ENCODE peak calls at places on chromosome 21, in eight cellular contexts. Y, X, L, I, K, D, V and F are unnamed samples.

GRCh38 chr21:43352568-43353281 is 74.2 kb downstream of the SIK1 start:
- DNase-seq in Y (no peak), X (no peak), L (peak; percentile 12), I (no peak), K (no peak), D (no peak), V (no peak), F (no peak)

GRCh38 chr21:27693376-27693775 is 726.5 kb upstream of the ADAMTS5 start:
- DNase-seq in Y (no peak), X (no peak), L (peak; percentile 46), I (no peak), K (no peak), D (no peak), V (peak; percentile 42), F (no peak)

GRCh38 chr21:14995695-14996490 is 68.9 kb downstream of the NRIP1 start:
- DNase-seq in Y (peak; percentile 12), X (no peak), L (peak; percentile 56), I (no peak), K (no peak), D (no peak), V (peak; percentile 29), F (no peak)

GRCh38 chr21:42609806-42610205 is 43.6 kb upstream of the PDE9A start:
- DNase-seq in Y (no peak), X (no peak), L (no peak), I (no peak), K (no peak), D (no peak), V (no peak), F (no peak)

GRCh38 chr21:41712201-41712600 is 54.7 kb downstream of the RIPK4 start:
- DNase-seq in Y (no peak), X (no peak), L (no peak), I (no peak), K (no peak), D (peak; percentile 61), V (no peak), F (no peak)

GRCh38 chr21:41283211-41283818 is 33.3 kb upstream of the FAM3B start:
- DNase-seq in Y (peak; percentile 56), X (no peak), L (peak; percentile 90), I (no peak), K (no peak), D (peak; percentile 45), V (peak; percentile 92), F (peak; percentile 91)

GRCh38 chr21:21715286-21715969 is 717.2 kb downstream of the NCAM2 start:
- DNase-seq in Y (no peak), X (no peak), L (peak; percentile 3), I (no peak), K (no peak), D (no peak), V (peak; percentile 57), F (no peak)

GRCh38 chr21:8989883-8990325 is 1531.5 kb upstream of the TPTE start:
- DNase-seq in Y (peak; percentile 69), X (no peak), L (peak; percentile 6), I (no peak), K (no peak), D (no peak), V (no peak), F (no peak)

GRCh38 chr21:26169061-26169610 is 1.4 kb downstream of the APP start:
- DNase-seq in Y (peak; percentile 40), X (peak; percentile 39), L (peak; percentile 70), I (peak; percentile 56), K (peak; percentile 33), D (peak; percentile 39), V (peak; percentile 77), F (no peak)

GRCh38 chr21:33976082-33976979 is 60.7 kb upstream of the ATP5PO start:
- DNase-seq in Y (peak; percentile 16), X (no peak), L (peak; percentile 98), I (peak; percentile 57), K (no peak), D (no peak), V (peak; percentile 90), F (no peak)

GRCh38 chr21:42097860-42098259 is 26.7 kb downstream of the UMODL1 start:
- DNase-seq in Y (peak; percentile 59), X (no peak), L (peak; percentile 96), I (no peak), K (peak; percentile 83), D (no peak), V (peak; percentile 97), F (no peak)

GRCh38 chr21:14752006-14752909 is 206.1 kb upstream of the SAMSN1 start:
- DNase-seq in Y (no peak), X (no peak), L (no peak), I (no peak), K (no peak), D (no peak), V (no peak), F (no peak)

GRCh38 chr21:17819878-17820232 is 699 bp upstream of the C21orf91 start:
- DNase-seq in Y (no peak), X (no peak), L (no peak), I (no peak), K (no peak), D (no peak), V (no peak), F (no peak)

GRCh38 chr21:14120091-14120734 is 90.5 kb downstream of the LIPI start:
- DNase-seq in Y (no peak), X (no peak), L (peak; percentile 33), I (no peak), K (no peak), D (peak; percentile 59), V (no peak), F (no peak)

GRCh38 chr21:44873356-44874239 is at the start of gene PTTG1IP:
- DNase-seq in Y (peak; percentile 96), X (peak; percentile 98), L (peak; percentile 99), I (peak; percentile 100), K (peak; percentile 98), D (peak; percentile 98), V (peak; percentile 97), F (peak; percentile 99)

GRCh38 chr21:44870748-44871495 is 2.6 kb downstream of the PTTG1IP start:
- DNase-seq in Y (no peak), X (no peak), L (peak; percentile 78), I (no peak), K (no peak), D (no peak), V (no peak), F (no peak)

GRCh38 chr21:44872568-44873355 is 728 bp downstream of the PTTG1IP start:
- DNase-seq in Y (no peak), X (no peak), L (peak; percentile 46), I (peak; percentile 54), K (peak; percentile 45), D (no peak), V (peak; percentile 31), F (no peak)

GRCh38 chr21:44871576-44872265 is 1.8 kb downstream of the PTTG1IP start:
- DNase-seq in Y (peak; percentile 34), X (no peak), L (peak; percentile 94), I (no peak), K (peak; percentile 77), D (no peak), V (peak; percentile 81), F (no peak)

DNA sequence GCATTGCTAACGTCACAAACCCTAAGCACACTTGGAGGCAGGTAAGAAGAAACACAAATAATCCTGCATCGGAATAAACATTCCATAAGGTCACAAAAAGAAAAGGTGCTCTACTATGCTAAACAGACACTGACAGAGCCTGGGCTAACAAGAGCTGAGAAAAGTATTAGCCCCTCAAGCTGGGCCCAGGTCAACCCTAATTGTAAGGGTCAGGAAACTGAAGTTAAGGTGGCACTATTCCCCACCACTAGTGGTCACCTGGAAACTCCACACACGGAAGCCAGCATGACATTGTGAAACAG is 1.3 kb downstream of the PTTG1IP start:
- DNase-seq in Y (no peak), X (no peak), L (no peak), I (no peak), K (no peak), D (no peak), V (no peak), F (no peak)
- TF ChIP-seq CTCF in Y (no peak), X (no peak), L (peak; percentile 41), I (no peak), K (no peak), D (no peak), V (no peak), F (no peak)

DNA sequence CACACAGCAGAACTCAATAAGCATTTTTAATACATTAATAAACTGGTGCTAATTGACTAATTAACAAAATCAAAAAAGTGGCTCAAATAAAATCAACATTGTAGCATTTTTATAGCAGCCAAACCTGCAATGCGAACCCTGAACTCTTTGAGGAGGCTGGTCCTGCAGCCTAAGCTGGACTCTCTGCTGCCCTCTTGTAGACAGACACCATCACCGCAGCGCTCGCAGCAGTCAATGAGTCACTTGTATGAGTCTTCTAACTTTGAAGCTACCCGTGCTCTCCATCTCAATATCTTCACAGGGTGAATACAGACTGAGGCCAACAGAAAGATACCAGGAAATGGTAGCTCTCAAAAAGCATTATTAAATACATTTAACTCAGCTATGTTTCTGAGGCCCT is 9.7 kb upstream of the KRTAP7-1 start:
- DNase-seq in Y (no peak), X (no peak), L (peak; percentile 75), I (no peak), K (no peak), D (peak; percentile 73), V (no peak), F (no peak)
- TF ChIP-seq CTCF in Y (no peak), X (no peak), L (peak; percentile 83), I (no peak), K (no peak), D (peak; percentile 79), V (no peak), F (no peak)

DNA sequence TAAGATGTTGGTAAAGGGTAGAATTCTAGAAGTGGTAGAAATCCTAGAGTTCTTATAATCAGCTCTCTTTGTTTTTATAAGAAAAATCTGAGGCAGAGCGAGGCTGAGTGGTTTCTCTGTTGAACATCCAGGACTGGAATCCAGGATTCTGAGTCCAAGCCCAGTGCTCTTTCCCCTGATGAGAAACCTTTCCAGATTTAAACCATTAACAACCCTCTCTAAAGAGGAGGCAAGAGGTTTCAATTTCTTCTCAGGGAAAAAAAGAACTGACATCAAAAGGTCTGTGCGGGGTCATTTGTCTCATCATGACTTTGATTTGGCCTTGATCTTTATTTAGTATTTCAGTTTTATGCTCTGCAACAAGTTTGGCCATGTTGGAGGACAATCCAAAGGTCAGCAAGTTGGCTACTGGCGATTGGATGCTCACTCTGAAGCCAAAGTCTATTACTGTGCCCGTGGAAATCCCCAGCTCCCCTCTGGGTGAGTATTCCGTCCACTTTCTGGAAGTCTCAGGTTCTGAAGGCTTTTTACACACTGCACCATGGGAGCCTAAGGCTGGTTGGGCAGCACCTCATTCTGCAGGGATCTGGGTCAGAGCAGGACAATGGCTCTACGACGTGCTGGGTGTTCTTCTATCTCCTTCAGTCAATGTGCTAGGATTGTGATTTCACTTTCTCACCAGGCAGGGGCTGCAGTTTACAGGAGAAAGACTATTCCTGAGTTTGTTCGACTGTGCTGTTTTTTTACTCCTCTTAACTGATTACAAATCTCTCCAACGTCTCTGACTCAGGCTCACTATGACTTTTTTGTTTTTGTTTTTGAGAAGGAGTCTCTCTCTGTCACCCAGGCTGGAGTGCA is 18.9 kb upstream of the CCT8 start:
- DNase-seq in Y (no peak), X (no peak), L (no peak), I (no peak), K (no peak), D (no peak), V (peak; percentile 65), F (no peak)
- TF ChIP-seq CTCF in Y (no peak), X (no peak), L (no peak), I (no peak), K (no peak), D (no peak), V (no peak), F (no peak)

DNA sequence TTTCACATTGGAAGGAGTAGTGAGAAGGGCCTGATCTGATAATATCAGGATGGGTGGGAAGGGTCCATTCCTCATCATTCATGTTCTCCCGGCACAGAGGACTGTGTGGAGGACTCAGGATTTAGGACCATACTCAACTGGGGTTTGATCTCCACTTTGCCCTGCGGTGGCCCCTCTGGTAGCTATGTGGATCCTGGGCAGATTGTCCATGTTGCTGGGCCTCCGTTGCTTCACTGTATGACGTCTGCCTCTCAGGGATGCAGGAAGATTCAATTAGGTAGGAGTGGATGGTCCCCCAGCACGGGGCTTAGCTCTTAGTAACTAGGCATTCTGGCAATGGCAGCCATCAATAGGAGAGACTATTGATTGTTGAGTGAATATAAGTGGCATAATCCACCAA is 2.3 kb downstream of the ETS2 start:
- DNase-seq in Y (no peak), X (no peak), L (no peak), I (no peak), K (no peak), D (no peak), V (peak; percentile 54), F (no peak)
- TF ChIP-seq CTCF in Y (no peak), X (no peak), L (no peak), I (no peak), K (no peak), D (no peak), V (no peak), F (no peak)